ENCODE peak calls at places on chromosomes 13 and 19, in four cellular contexts. L is NCI-H510A treated with DMSO at 0.1 percent for 48 hours, Y is Caco-2, N is GM12865. P is an unnamed sample.

GRCh38 chr19:56089344-56089743 is 31.8 kb downstream of the ZNF787 start:
- DNase-seq in L (no peak), Y (no peak), N (no peak), P (no peak)

GRCh38 chr13:111474136-111475002 is 153.9 kb downstream of the TEX29 start:
- DNase-seq in L (peak; percentile 83), Y (peak; percentile 57), N (peak; percentile 38), P (no peak)

GRCh38 chr13:54162069-54162468 is 1133.5 kb downstream of the OLFM4 start:
- DNase-seq in L (no peak), Y (peak; percentile 20), N (no peak), P (no peak)

GRCh38 chr19:12137541-12137940 is 2.6 kb downstream of the ZNF20 start:
- DNase-seq in L (no peak), Y (no peak), N (peak; percentile 35), P (peak; percentile 39)

GRCh38 chr19:6030214-6030507 is 52.2 kb upstream of the RANBP3 start:
- DNase-seq in L (no peak), Y (no peak), N (no peak), P (no peak)

GRCh38 chr13:66348745-66349720 is 881.1 kb downstream of the PCDH9 start:
- DNase-seq in L (peak; percentile 30), Y (no peak), N (no peak), P (no peak)

GRCh38 chr19:18340237-18340989 is at the start of gene PGPEP1:
- DNase-seq in L (peak; percentile 58), Y (peak; percentile 82), N (peak; percentile 80), P (no peak)

GRCh38 chr19:934865-935422 is 9.1 kb downstream of the ARID3A start:
- DNase-seq in L (no peak), Y (no peak), N (no peak), P (peak; percentile 42)

GRCh38 chr13:29936961-29937360 is 86.5 kb upstream of the UBL3 start:
- DNase-seq in L (no peak), Y (no peak), N (no peak), P (no peak)

GRCh38 chr19:2315818-2316353 is 7.9 kb upstream of the LINGO3 start:
- DNase-seq in L (no peak), Y (peak; percentile 61), N (peak; percentile 68), P (peak; percentile 71)

GRCh38 chr19:30228726-30229523 is 143.3 kb upstream of the ZNF536 start:
- DNase-seq in L (no peak), Y (no peak), N (no peak), P (no peak)

GRCh38 chr13:76852991-76853390 is 33.2 kb downstream of the KCTD12 start:
- DNase-seq in L (no peak), Y (no peak), N (no peak), P (no peak)

GRCh38 chr13:20402881-20403280 is 122.8 kb downstream of the CRYL1 start:
- DNase-seq in L (no peak), Y (no peak), N (no peak), P (no peak)

GRCh38 chr19:18674616-18675015 is 8.9 kb upstream of the CRTC1 start:
- DNase-seq in L (no peak), Y (no peak), N (no peak), P (no peak)

GRCh38 chr19:21133633-21134032 is 8.2 kb upstream of the ZNF431 start:
- DNase-seq in L (no peak), Y (no peak), N (no peak), P (no peak)

GRCh38 chr19:57665261-57665806 is 3.4 kb upstream of the ZSCAN4 start:
- DNase-seq in L (no peak), Y (no peak), N (no peak), P (no peak)

GRCh38 chr13:40351537-40352384 is 314.7 kb downstream of the FOXO1 start:
- DNase-seq in L (no peak), Y (no peak), N (no peak), P (no peak)

GRCh38 chr19:8615022-8615421 is 4.5 kb upstream of the ADAMTS10 start:
- DNase-seq in L (no peak), Y (no peak), N (no peak), P (no peak)

GRCh38 chr13:30442854-30443379 is 20.6 kb downstream of the UBE2L5 start:
- DNase-seq in L (no peak), Y (no peak), N (peak; percentile 85), P (no peak)

GRCh38 chr19:2770055-2771013 is 12.7 kb downstream of the SGTA start:
- DNase-seq in L (no peak), Y (no peak), N (no peak), P (no peak)

GRCh38 chr13:31035162-31035951 is 102.9 kb downstream of the TEX26 start:
- DNase-seq in L (no peak), Y (no peak), N (no peak), P (no peak)

GRCh38 chr13:90448466-90449037 is 898.9 kb upstream of the MIR17HG start:
- DNase-seq in L (no peak), Y (no peak), N (no peak), P (no peak)

GRCh38 chr13:51714663-51715168 is 89.2 kb downstream of the DHRS12 start:
- DNase-seq in L (no peak), Y (no peak), N (peak; percentile 59), P (no peak)

GRCh38 chr19:52963229-52963760 is 614 bp upstream of the ZNF816 start:
- DNase-seq in L (no peak), Y (peak; percentile 14), N (no peak), P (no peak)

GRCh38 chr19:14916848-14917247 is 24.4 kb upstream of the OR7C2 start:
- DNase-seq in L (no peak), Y (no peak), N (peak; percentile 3), P (peak; percentile 21)

GRCh38 chr19:16779539-16780163 is 49.5 kb upstream of the SIN3B start:
- DNase-seq in L (no peak), Y (no peak), N (no peak), P (no peak)

GRCh38 chr13:52786747-52787146 is 47.1 kb upstream of the CNMD start:
- DNase-seq in L (no peak), Y (no peak), N (no peak), P (no peak)

GRCh38 chr13:21106089-21106488 is 44.7 kb upstream of the LATS2 start:
- DNase-seq in L (no peak), Y (no peak), N (no peak), P (no peak)

GRCh38 chr13:31765441-31765840 is 26.1 kb downstream of the RXFP2 start:
- DNase-seq in L (no peak), Y (no peak), N (no peak), P (no peak)

GRCh38 chr19:29378543-29379105 is 147.2 kb upstream of the VSTM2B start:
- DNase-seq in L (no peak), Y (no peak), N (no peak), P (no peak)